ENCODE peak calls at places on chromosomes 7 and 10, in seven cellular contexts. One of them, this sample, is unnamed.

GRCh38 chr7:128869138-128869943 is 6.7 kb downstream of the ATP6V1F start:
- DNase-seq in stimulated activated CD4-positive, alpha-beta T cell treated with anti-CD3 and anti-CD28 coated beads, Interleukin-1b, Interleukin-23, amount 100 ng/mL, for 4 hours: peak; percentile 41
- DNase-seq in activated T-helper 1 cell treated with anti-CD3 and anti-CD28 coated beads, Interleukin-2, amount 50 U/mL, for 16 hours: peak; percentile 27
- DNase-seq in activated naive CD8-positive, alpha-beta T cell treated with anti-CD3 and anti-CD28 coated beads for 36 hours: peak; percentile 67
- DNase-seq in glutamatergic neuron: peak; percentile 71
- DNase-seq in MM.1S: peak; percentile 88
- DNase-seq in left ventricle myocardium superior: peak; percentile 75
- DNase-seq in this sample: peak; percentile 18

GRCh38 chr10:17200885-17201164 is 647 bp downstream of the TRDMT1 start:
- DNase-seq in activated T-helper 1 cell treated with anti-CD3 and anti-CD28 coated beads, Interleukin-2, amount 50 U/mL, for 16 hours: peak; percentile 3
- DNase-seq in left ventricle myocardium superior: no peak
- DNase-seq in MM.1S: peak; percentile 65
- DNase-seq in glutamatergic neuron: no peak
- DNase-seq in stimulated activated CD4-positive, alpha-beta T cell treated with anti-CD3 and anti-CD28 coated beads, Interleukin-1b, Interleukin-23, amount 100 ng/mL, for 4 hours: no peak
- DNase-seq in activated naive CD8-positive, alpha-beta T cell treated with anti-CD3 and anti-CD28 coated beads for 36 hours: peak; percentile 23
- DNase-seq in this sample: no peak

GRCh38 chr7:101935521-101936141 is 118.2 kb downstream of the CUX1 start:
- DNase-seq in left ventricle myocardium superior: peak; percentile 81
- DNase-seq in activated naive CD8-positive, alpha-beta T cell treated with anti-CD3 and anti-CD28 coated beads for 36 hours: no peak
- DNase-seq in stimulated activated CD4-positive, alpha-beta T cell treated with anti-CD3 and anti-CD28 coated beads, Interleukin-1b, Interleukin-23, amount 100 ng/mL, for 4 hours: no peak
- DNase-seq in MM.1S: no peak
- DNase-seq in glutamatergic neuron: no peak
- DNase-seq in activated T-helper 1 cell treated with anti-CD3 and anti-CD28 coated beads, Interleukin-2, amount 50 U/mL, for 16 hours: no peak
- DNase-seq in this sample: no peak

GRCh38 chr10:110184363-110184762 is 23.0 kb upstream of the MXI1 start:
- DNase-seq in activated T-helper 1 cell treated with anti-CD3 and anti-CD28 coated beads, Interleukin-2, amount 50 U/mL, for 16 hours: no peak
- DNase-seq in left ventricle myocardium superior: no peak
- DNase-seq in MM.1S: no peak
- DNase-seq in activated naive CD8-positive, alpha-beta T cell treated with anti-CD3 and anti-CD28 coated beads for 36 hours: no peak
- DNase-seq in stimulated activated CD4-positive, alpha-beta T cell treated with anti-CD3 and anti-CD28 coated beads, Interleukin-1b, Interleukin-23, amount 100 ng/mL, for 4 hours: no peak
- DNase-seq in glutamatergic neuron: no peak
- DNase-seq in this sample: peak; percentile 1

GRCh38 chr7:129857313-129857712 is 95.4 kb downstream of the UBE2H start:
- DNase-seq in activated T-helper 1 cell treated with anti-CD3 and anti-CD28 coated beads, Interleukin-2, amount 50 U/mL, for 16 hours: no peak
- DNase-seq in left ventricle myocardium superior: no peak
- DNase-seq in activated naive CD8-positive, alpha-beta T cell treated with anti-CD3 and anti-CD28 coated beads for 36 hours: no peak
- DNase-seq in glutamatergic neuron: no peak
- DNase-seq in MM.1S: no peak
- DNase-seq in stimulated activated CD4-positive, alpha-beta T cell treated with anti-CD3 and anti-CD28 coated beads, Interleukin-1b, Interleukin-23, amount 100 ng/mL, for 4 hours: no peak
- DNase-seq in this sample: no peak

GRCh38 chr7:110224643-110225042 is 866.3 kb upstream of the LRRN3 start:
- DNase-seq in activated T-helper 1 cell treated with anti-CD3 and anti-CD28 coated beads, Interleukin-2, amount 50 U/mL, for 16 hours: no peak
- DNase-seq in activated naive CD8-positive, alpha-beta T cell treated with anti-CD3 and anti-CD28 coated beads for 36 hours: no peak
- DNase-seq in left ventricle myocardium superior: no peak
- DNase-seq in stimulated activated CD4-positive, alpha-beta T cell treated with anti-CD3 and anti-CD28 coated beads, Interleukin-1b, Interleukin-23, amount 100 ng/mL, for 4 hours: no peak
- DNase-seq in MM.1S: no peak
- DNase-seq in glutamatergic neuron: no peak
- DNase-seq in this sample: no peak

GRCh38 chr10:26169466-26169865 is 47.1 kb upstream of the GAD2 start:
- DNase-seq in glutamatergic neuron: no peak
- DNase-seq in MM.1S: no peak
- DNase-seq in activated naive CD8-positive, alpha-beta T cell treated with anti-CD3 and anti-CD28 coated beads for 36 hours: no peak
- DNase-seq in left ventricle myocardium superior: no peak
- DNase-seq in activated T-helper 1 cell treated with anti-CD3 and anti-CD28 coated beads, Interleukin-2, amount 50 U/mL, for 16 hours: no peak
- DNase-seq in stimulated activated CD4-positive, alpha-beta T cell treated with anti-CD3 and anti-CD28 coated beads, Interleukin-1b, Interleukin-23, amount 100 ng/mL, for 4 hours: no peak
- DNase-seq in this sample: no peak

GRCh38 chr10:32980558-32981468 is 22.8 kb upstream of the ITGB1 start:
- DNase-seq in activated naive CD8-positive, alpha-beta T cell treated with anti-CD3 and anti-CD28 coated beads for 36 hours: peak; percentile 81
- DNase-seq in activated T-helper 1 cell treated with anti-CD3 and anti-CD28 coated beads, Interleukin-2, amount 50 U/mL, for 16 hours: peak; percentile 75
- DNase-seq in left ventricle myocardium superior: peak; percentile 91
- DNase-seq in MM.1S: peak; percentile 92
- DNase-seq in glutamatergic neuron: peak; percentile 79
- DNase-seq in stimulated activated CD4-positive, alpha-beta T cell treated with anti-CD3 and anti-CD28 coated beads, Interleukin-1b, Interleukin-23, amount 100 ng/mL, for 4 hours: peak; percentile 66
- DNase-seq in this sample: peak; percentile 67

GRCh38 chr10:69459893-69460575 is 8.8 kb downstream of the TSPAN15 start:
- DNase-seq in glutamatergic neuron: peak; percentile 34
- DNase-seq in MM.1S: no peak
- DNase-seq in activated naive CD8-positive, alpha-beta T cell treated with anti-CD3 and anti-CD28 coated beads for 36 hours: no peak
- DNase-seq in left ventricle myocardium superior: no peak
- DNase-seq in stimulated activated CD4-positive, alpha-beta T cell treated with anti-CD3 and anti-CD28 coated beads, Interleukin-1b, Interleukin-23, amount 100 ng/mL, for 4 hours: no peak
- DNase-seq in activated T-helper 1 cell treated with anti-CD3 and anti-CD28 coated beads, Interleukin-2, amount 50 U/mL, for 16 hours: no peak
- DNase-seq in this sample: no peak

This sample was measured in central memory CD8-positive, alpha-beta T cell.